ENCODE peak calls at places on chromosomes 4 and X, in ten cellular contexts. P is omental fat pad, T is testis, C is MCF 10A, D is AG10803, U is GM10248, I is IMR-90, E is GM12865, V is tibial artery, H is suprapubic skin. A is an unnamed sample.

GRCh38 chrX:71976753-71977152 is 66.1 kb downstream of the NHSL2 start:
- DNase-seq in V (no peak), I (no peak), U (no peak), E (peak; percentile 3), D (peak; percentile 19), P (no peak), H (no peak), C (no peak), T (no peak), A (no peak)

GRCh38 chr4:44927361-44928061 is 201.2 kb upstream of the GNPDA2 start:
- DNase-seq in P (no peak), T (no peak), I (peak; percentile 14), V (no peak), U (peak; percentile 4), D (peak; percentile 5), H (no peak), C (peak; percentile 66), E (peak; percentile 40), A (no peak)

GRCh38 chrX:125150231-125150630 is 169.4 kb upstream of the TEX13C start:
- DNase-seq in T (no peak), C (peak; percentile 10), U (no peak), P (no peak), V (no peak), H (no peak), I (peak; percentile 0), E (no peak), D (no peak), A (no peak)

GRCh38 chr4:165379662-165380061 is 854 bp downstream of the CPE start:
- DNase-seq in H (no peak), C (no peak), I (no peak), U (no peak), T (peak; percentile 84), E (no peak), V (peak; percentile 31), D (no peak), P (no peak), A (no peak)

GRCh38 chr4:152187693-152188092 is 348.2 kb downstream of the FBXW7 start:
- DNase-seq in T (no peak), P (no peak), I (no peak), E (no peak), C (no peak), D (no peak), U (no peak), V (no peak), H (no peak), A (no peak)

GRCh38 chr4:182968917-182969650 is 51.9 kb upstream of the DCTD start:
- DNase-seq in U (no peak), D (no peak), I (no peak), P (no peak), V (no peak), T (no peak), H (no peak), E (peak; percentile 67), C (no peak), A (no peak)

GRCh38 chr4:8192748-8193738 is 6.0 kb upstream of the SH3TC1 start:
- DNase-seq in I (peak; percentile 28), T (peak; percentile 75), P (no peak), H (no peak), E (peak; percentile 93), U (peak; percentile 77), C (peak; percentile 76), D (peak; percentile 38), V (peak; percentile 61), A (no peak)

GRCh38 chr4:82586055-82586454 is 24.3 kb upstream of the TMEM150C start:
- DNase-seq in D (no peak), H (no peak), E (no peak), V (no peak), U (no peak), T (no peak), C (no peak), I (no peak), P (no peak), A (no peak)

GRCh38 chrX:37488323-37488722 is 83.1 kb upstream of the LANCL3 start:
- DNase-seq in D (no peak), C (no peak), T (no peak), U (no peak), V (no peak), I (no peak), H (no peak), P (no peak), E (no peak), A (no peak)

GRCh38 chr4:188109157-188109755 is at the start of gene TRIML2:
- DNase-seq in V (no peak), P (no peak), I (no peak), C (peak; percentile 62), E (no peak), H (no peak), D (no peak), U (no peak), T (no peak), A (no peak)

GRCh38 chrX:16946971-16947562 is 609 bp downstream of the REPS2 start:
- DNase-seq in V (no peak), H (no peak), C (no peak), U (peak; percentile 18), T (peak; percentile 19), D (no peak), I (no peak), P (no peak), E (no peak), A (peak; percentile 46)

GRCh38 chr4:98542011-98542410 is 116.4 kb downstream of the TSPAN5 start:
- DNase-seq in D (no peak), H (no peak), T (no peak), V (no peak), U (no peak), P (no peak), C (no peak), I (no peak), E (no peak), A (no peak)

GRCh38 chr4:101259876-101260275 is 87.5 kb downstream of the PPP3CA start:
- DNase-seq in D (no peak), I (peak; percentile 34), C (no peak), P (no peak), U (no peak), V (no peak), H (no peak), E (peak; percentile 50), T (no peak), A (no peak)

GRCh38 chrX:118346258-118347094 is 570 bp downstream of the WDR44 start:
- DNase-seq in V (peak; percentile 28), P (no peak), C (peak; percentile 39), U (peak; percentile 26), E (peak; percentile 50), H (peak; percentile 76), D (no peak), T (peak; percentile 29), I (no peak), A (peak; percentile 23)
- TF ChIP-seq CTCF in V (no peak), P (no peak), C (no peak), U (no peak), E (no peak), H (no peak), D (peak; percentile 2), T (no peak), I (no peak), A (no peak)

GRCh38 chr4:24557036-24558022 is 27.0 kb downstream of the DHX15 start:
- DNase-seq in P (no peak), U (no peak), D (peak; percentile 27), V (no peak), E (no peak), T (no peak), H (no peak), I (peak; percentile 63), C (peak; percentile 45), A (no peak)
- TF ChIP-seq CTCF in P (no peak), U (no peak), D (no peak), V (no peak), E (no peak), T (no peak), H (no peak), I (no peak), C (no peak), A (no peak)

GRCh38 chr4:184648220-184649025 is 824 bp downstream of the CASP3 start:
- DNase-seq in H (peak; percentile 87), D (peak; percentile 51), C (peak; percentile 58), T (peak; percentile 71), I (peak; percentile 33), P (peak; percentile 25), E (peak; percentile 63), V (peak; percentile 64), U (peak; percentile 33), A (peak; percentile 73)
- TF ChIP-seq CTCF in H (no peak), D (no peak), C (no peak), T (no peak), I (no peak), P (no peak), E (no peak), V (no peak), U (no peak), A (no peak)

DNA sequence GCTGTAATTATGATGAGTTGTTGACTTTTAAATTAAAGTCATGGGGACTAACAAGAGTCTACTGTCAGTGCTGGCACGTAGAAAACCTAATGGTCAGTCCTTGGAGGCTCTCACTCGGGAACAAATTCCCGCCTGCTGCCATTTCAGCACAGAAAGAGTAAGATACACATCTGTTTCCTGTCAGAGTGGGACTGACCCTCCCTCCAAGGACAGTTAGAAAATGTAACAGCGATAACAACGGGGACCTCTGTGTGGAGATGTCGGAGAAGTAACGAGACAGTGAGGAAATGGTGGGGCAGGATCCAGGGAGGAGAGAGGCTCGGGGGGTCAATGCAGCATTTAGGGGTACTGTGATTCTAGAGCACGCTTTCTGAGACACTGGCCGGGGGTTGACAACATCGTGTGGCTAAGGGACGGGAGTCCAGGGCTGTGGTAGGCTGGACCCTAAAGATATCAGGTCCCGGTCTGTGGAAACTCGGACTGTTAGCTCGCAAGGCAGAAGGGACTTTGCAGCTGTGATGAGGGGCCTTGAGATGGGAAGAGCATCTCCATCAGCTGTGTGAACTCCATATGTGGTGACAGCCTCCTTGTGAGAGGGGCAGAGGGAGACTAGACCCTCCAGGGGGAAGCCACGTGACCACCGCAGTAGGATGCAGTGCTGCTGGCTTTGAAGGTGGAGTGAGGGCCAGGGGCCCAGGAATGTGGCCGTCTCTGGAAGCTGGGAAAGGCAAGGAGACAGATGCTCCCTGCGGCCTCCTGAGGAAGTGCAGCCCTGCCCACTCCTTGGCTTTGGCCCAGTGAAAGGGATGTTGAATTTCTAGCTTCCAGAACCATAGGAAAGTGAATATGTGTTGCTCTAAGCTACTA is 35.8 kb upstream of the SORCS2 start:
- DNase-seq in C (no peak), V (peak; percentile 5), U (no peak), T (peak; percentile 63), P (peak; percentile 18), H (peak; percentile 63), I (peak; percentile 25), E (no peak), D (peak; percentile 28), A (peak; percentile 48)
- TF ChIP-seq CTCF in C (no peak), V (peak; percentile 54), U (no peak), T (peak; percentile 73), P (no peak), H (peak; percentile 21), I (peak; percentile 53), E (peak; percentile 26), D (peak; percentile 74), A (peak; percentile 63)